ENCODE peak calls at places on chromosomes 11 and 22, in nine cellular contexts. One of them, this sample, is unnamed.

GRCh38 chr11:79026803-79027445 is 413.9 kb downstream of the TENM4 start:
- DNase-seq in ovary: no peak
- DNase-seq in left ventricle myocardium inferior: no peak
- DNase-seq in mucosa of descending colon: no peak
- DNase-seq in Peyer's patch: no peak
- DNase-seq in effector memory CD4-positive, alpha-beta T cell: no peak
- DNase-seq in psoas muscle: no peak
- DNase-seq in lower lobe of right lung: no peak
- DNase-seq in RWPE2: no peak
- DNase-seq in this sample: no peak

GRCh38 chr11:94537051-94537600 is 6.6 kb upstream of the FUT4 start:
- DNase-seq in ovary: no peak
- DNase-seq in left ventricle myocardium inferior: no peak
- DNase-seq in mucosa of descending colon: no peak
- DNase-seq in Peyer's patch: no peak
- DNase-seq in effector memory CD4-positive, alpha-beta T cell: no peak
- DNase-seq in psoas muscle: no peak
- DNase-seq in lower lobe of right lung: no peak
- DNase-seq in RWPE2: no peak
- DNase-seq in this sample: no peak

GRCh38 chr11:11411401-11411985 is 58.4 kb upstream of the CSNK2A3 start:
- DNase-seq in ovary: no peak
- DNase-seq in left ventricle myocardium inferior: no peak
- DNase-seq in mucosa of descending colon: no peak
- DNase-seq in Peyer's patch: no peak
- DNase-seq in effector memory CD4-positive, alpha-beta T cell: no peak
- DNase-seq in psoas muscle: no peak
- DNase-seq in lower lobe of right lung: no peak
- DNase-seq in RWPE2: no peak
- DNase-seq in this sample: no peak

GRCh38 chr11:10862446-10862845 is 4.6 kb upstream of the ZBED5 start:
- DNase-seq in ovary: no peak
- DNase-seq in left ventricle myocardium inferior: no peak
- DNase-seq in mucosa of descending colon: no peak
- DNase-seq in Peyer's patch: no peak
- DNase-seq in effector memory CD4-positive, alpha-beta T cell: no peak
- DNase-seq in psoas muscle: no peak
- DNase-seq in lower lobe of right lung: no peak
- DNase-seq in RWPE2: no peak
- DNase-seq in this sample: no peak

GRCh38 chr11:62652156-62653006 is 721 bp downstream of the INTS5 start:
- DNase-seq in ovary: no peak
- DNase-seq in left ventricle myocardium inferior: no peak
- DNase-seq in mucosa of descending colon: peak; percentile 33
- DNase-seq in Peyer's patch: no peak
- DNase-seq in effector memory CD4-positive, alpha-beta T cell: peak; percentile 55
- DNase-seq in psoas muscle: no peak
- DNase-seq in lower lobe of right lung: no peak
- DNase-seq in RWPE2: no peak
- DNase-seq in this sample: no peak

GRCh38 chr11:62854013-62854824 is 14.8 kb upstream of the WDR74 start:
- DNase-seq in ovary: no peak
- DNase-seq in left ventricle myocardium inferior: no peak
- DNase-seq in mucosa of descending colon: no peak
- DNase-seq in Peyer's patch: no peak
- DNase-seq in effector memory CD4-positive, alpha-beta T cell: no peak
- DNase-seq in psoas muscle: no peak
- DNase-seq in lower lobe of right lung: no peak
- DNase-seq in RWPE2: no peak
- DNase-seq in this sample: no peak

GRCh38 chr22:10727393-10727792 is 4800.6 kb upstream of the OR11H1 start:
- DNase-seq in ovary: no peak
- DNase-seq in left ventricle myocardium inferior: no peak
- DNase-seq in mucosa of descending colon: no peak
- DNase-seq in Peyer's patch: no peak
- DNase-seq in effector memory CD4-positive, alpha-beta T cell: no peak
- DNase-seq in psoas muscle: no peak
- DNase-seq in lower lobe of right lung: no peak
- DNase-seq in RWPE2: no peak
- DNase-seq in this sample: no peak

GRCh38 chr11:90243534-90243933 is 20.7 kb upstream of the CHORDC1 start:
- DNase-seq in ovary: no peak
- DNase-seq in left ventricle myocardium inferior: no peak
- DNase-seq in mucosa of descending colon: no peak
- DNase-seq in Peyer's patch: no peak
- DNase-seq in effector memory CD4-positive, alpha-beta T cell: no peak
- DNase-seq in psoas muscle: no peak
- DNase-seq in lower lobe of right lung: no peak
- DNase-seq in RWPE2: no peak
- DNase-seq in this sample: no peak

GRCh38 chr11:42013656-42014201 is 554.3 kb upstream of the LRRC4C start:
- DNase-seq in ovary: no peak
- DNase-seq in left ventricle myocardium inferior: no peak
- DNase-seq in mucosa of descending colon: no peak
- DNase-seq in Peyer's patch: no peak
- DNase-seq in effector memory CD4-positive, alpha-beta T cell: no peak
- DNase-seq in psoas muscle: no peak
- DNase-seq in lower lobe of right lung: no peak
- DNase-seq in RWPE2: no peak
- DNase-seq in this sample: no peak

GRCh38 chr11:124800226-124800929 is at the start of gene MSANTD2:
- DNase-seq in ovary: peak; percentile 86
- DNase-seq in left ventricle myocardium inferior: peak; percentile 86
- DNase-seq in mucosa of descending colon: peak; percentile 89
- DNase-seq in Peyer's patch: peak; percentile 89
- DNase-seq in effector memory CD4-positive, alpha-beta T cell: peak; percentile 71
- DNase-seq in psoas muscle: peak; percentile 91
- DNase-seq in lower lobe of right lung: peak; percentile 89
- DNase-seq in RWPE2: peak; percentile 74
- DNase-seq in this sample: peak; percentile 72

GRCh38 chr11:67510023-67510345 is 2.0 kb upstream of the CDK2AP2 start:
- DNase-seq in ovary: no peak
- DNase-seq in left ventricle myocardium inferior: no peak
- DNase-seq in mucosa of descending colon: no peak
- DNase-seq in Peyer's patch: no peak
- DNase-seq in effector memory CD4-positive, alpha-beta T cell: no peak
- DNase-seq in psoas muscle: no peak
- DNase-seq in lower lobe of right lung: no peak
- DNase-seq in RWPE2: no peak
- DNase-seq in this sample: no peak

GRCh38 chr11:134126197-134126822 is 57.4 kb downstream of the JAM3 start:
- DNase-seq in ovary: no peak
- DNase-seq in left ventricle myocardium inferior: no peak
- DNase-seq in mucosa of descending colon: no peak
- DNase-seq in Peyer's patch: no peak
- DNase-seq in effector memory CD4-positive, alpha-beta T cell: no peak
- DNase-seq in psoas muscle: no peak
- DNase-seq in lower lobe of right lung: no peak
- DNase-seq in RWPE2: no peak
- DNase-seq in this sample: peak; percentile 88

GRCh38 chr22:47309476-47309875 is 547.0 kb downstream of the TBC1D22A start:
- DNase-seq in ovary: no peak
- DNase-seq in left ventricle myocardium inferior: no peak
- DNase-seq in mucosa of descending colon: no peak
- DNase-seq in Peyer's patch: no peak
- DNase-seq in effector memory CD4-positive, alpha-beta T cell: no peak
- DNase-seq in psoas muscle: no peak
- DNase-seq in lower lobe of right lung: no peak
- DNase-seq in RWPE2: no peak
- DNase-seq in this sample: no peak

GRCh38 chr22:47308886-47309285 is 546.4 kb downstream of the TBC1D22A start:
- DNase-seq in ovary: no peak
- DNase-seq in left ventricle myocardium inferior: no peak
- DNase-seq in mucosa of descending colon: no peak
- DNase-seq in Peyer's patch: no peak
- DNase-seq in effector memory CD4-positive, alpha-beta T cell: no peak
- DNase-seq in psoas muscle: no peak
- DNase-seq in lower lobe of right lung: no peak
- DNase-seq in RWPE2: no peak
- DNase-seq in this sample: no peak

GRCh38 chr22:47307812-47308211 is 545.4 kb downstream of the TBC1D22A start:
- DNase-seq in ovary: no peak
- DNase-seq in left ventricle myocardium inferior: no peak
- DNase-seq in mucosa of descending colon: no peak
- DNase-seq in Peyer's patch: no peak
- DNase-seq in effector memory CD4-positive, alpha-beta T cell: no peak
- DNase-seq in psoas muscle: no peak
- DNase-seq in lower lobe of right lung: no peak
- DNase-seq in RWPE2: no peak
- DNase-seq in this sample: no peak

GRCh38 chr22:47304854-47305253 is 542.4 kb downstream of the TBC1D22A start:
- DNase-seq in ovary: no peak
- DNase-seq in left ventricle myocardium inferior: no peak
- DNase-seq in mucosa of descending colon: no peak
- DNase-seq in Peyer's patch: no peak
- DNase-seq in effector memory CD4-positive, alpha-beta T cell: no peak
- DNase-seq in psoas muscle: no peak
- DNase-seq in lower lobe of right lung: no peak
- DNase-seq in RWPE2: no peak
- DNase-seq in this sample: no peak

GRCh38 chr22:47307326-47307725 is 544.9 kb downstream of the TBC1D22A start:
- DNase-seq in ovary: no peak
- DNase-seq in left ventricle myocardium inferior: no peak
- DNase-seq in mucosa of descending colon: no peak
- DNase-seq in Peyer's patch: no peak
- DNase-seq in effector memory CD4-positive, alpha-beta T cell: no peak
- DNase-seq in psoas muscle: no peak
- DNase-seq in lower lobe of right lung: no peak
- DNase-seq in RWPE2: no peak
- DNase-seq in this sample: no peak
- H3K9me3 ChIP-seq in ovary: no peaks in the 10 kb centered on the region
- H3K9me3 ChIP-seq in left ventricle myocardium inferior: peaks cover 7% of the 10 kb centered on the region
- H3K9me3 ChIP-seq in mucosa of descending colon: no peaks in the 10 kb centered on the region
- H3K9me3 ChIP-seq in Peyer's patch: no peaks in the 10 kb centered on the region
- H3K9me3 ChIP-seq in effector memory CD4-positive, alpha-beta T cell: no peaks in the 10 kb centered on the region
- H3K9me3 ChIP-seq in psoas muscle: no peaks in the 10 kb centered on the region
- H3K9me3 ChIP-seq in lower lobe of right lung: no peaks in the 10 kb centered on the region
- H3K9me3 ChIP-seq in RWPE2: peaks cover 3% of the 10 kb centered on the region
- H3K9me3 ChIP-seq in this sample: no peaks in the 10 kb centered on the region

GRCh38 chr22:37534445-37534844 is 15.2 kb upstream of the CARD10 start:
- DNase-seq in ovary: no peak
- DNase-seq in left ventricle myocardium inferior: no peak
- DNase-seq in mucosa of descending colon: peak; percentile 17
- DNase-seq in Peyer's patch: no peak
- DNase-seq in effector memory CD4-positive, alpha-beta T cell: no peak
- DNase-seq in psoas muscle: no peak
- DNase-seq in lower lobe of right lung: no peak
- DNase-seq in RWPE2: no peak
- DNase-seq in this sample: no peak

GRCh38 chr22:37535159-37535558 is 15.9 kb upstream of the CARD10 start:
- DNase-seq in ovary: no peak
- DNase-seq in left ventricle myocardium inferior: no peak
- DNase-seq in mucosa of descending colon: peak; percentile 8
- DNase-seq in Peyer's patch: no peak
- DNase-seq in effector memory CD4-positive, alpha-beta T cell: no peak
- DNase-seq in psoas muscle: no peak
- DNase-seq in lower lobe of right lung: no peak
- DNase-seq in RWPE2: no peak
- DNase-seq in this sample: no peak

GRCh38 chr22:37542959-37543358 is 17.3 kb upstream of the CDC42EP1 start:
- DNase-seq in ovary: no peak
- DNase-seq in left ventricle myocardium inferior: no peak
- DNase-seq in mucosa of descending colon: no peak
- DNase-seq in Peyer's patch: no peak
- DNase-seq in effector memory CD4-positive, alpha-beta T cell: no peak
- DNase-seq in psoas muscle: no peak
- DNase-seq in lower lobe of right lung: no peak
- DNase-seq in RWPE2: no peak
- DNase-seq in this sample: no peak

GRCh38 chr22:37533995-37534394 is 14.8 kb upstream of the CARD10 start:
- DNase-seq in ovary: no peak
- DNase-seq in left ventricle myocardium inferior: no peak
- DNase-seq in mucosa of descending colon: peak; percentile 3
- DNase-seq in Peyer's patch: no peak
- DNase-seq in effector memory CD4-positive, alpha-beta T cell: no peak
- DNase-seq in psoas muscle: no peak
- DNase-seq in lower lobe of right lung: no peak
- DNase-seq in RWPE2: no peak
- DNase-seq in this sample: no peak

DNA sequence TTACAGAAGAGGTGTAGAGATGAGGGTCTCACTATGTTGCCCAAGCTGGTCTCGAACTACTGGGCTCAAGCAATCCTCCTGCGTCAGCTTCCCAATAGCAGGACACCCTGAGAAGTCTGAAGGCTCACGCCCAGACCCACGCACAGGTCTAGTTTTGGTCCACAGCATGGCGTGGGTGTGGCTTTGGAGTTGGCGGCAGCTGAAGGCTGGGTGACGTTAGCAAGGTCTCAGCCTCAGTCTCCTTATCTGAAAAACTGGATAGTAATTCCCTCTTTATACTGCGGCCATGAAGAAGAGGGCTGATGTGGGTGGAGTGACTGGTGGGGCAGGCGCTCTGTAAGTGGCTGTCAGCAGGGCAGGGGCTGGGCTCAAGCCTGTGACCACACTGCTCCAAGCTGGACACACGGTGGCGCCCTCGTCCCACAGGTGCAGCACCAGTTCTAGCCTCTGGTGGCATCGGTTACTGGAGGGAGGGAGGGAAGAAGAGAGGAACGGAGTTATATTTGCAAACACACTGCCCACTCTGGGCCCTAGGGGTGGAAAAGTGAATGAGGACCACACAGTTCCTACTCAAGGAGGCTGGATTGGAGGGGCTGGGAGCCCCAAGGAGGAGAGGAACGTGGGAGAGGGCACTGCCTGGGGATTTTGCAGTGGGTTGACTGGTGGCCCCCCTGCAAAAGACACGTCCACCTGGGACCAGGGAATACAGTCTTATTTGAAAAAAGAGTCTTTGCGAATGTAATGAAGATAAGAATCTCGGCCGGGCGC is 19.6 kb upstream of the CARD10 start:
- DNase-seq in ovary: peak; percentile 94
- DNase-seq in left ventricle myocardium inferior: peak; percentile 92
- DNase-seq in mucosa of descending colon: peak; percentile 96
- DNase-seq in Peyer's patch: peak; percentile 97
- DNase-seq in effector memory CD4-positive, alpha-beta T cell: peak; percentile 81
- DNase-seq in psoas muscle: peak; percentile 96
- DNase-seq in lower lobe of right lung: peak; percentile 95
- DNase-seq in RWPE2: peak; percentile 91
- DNase-seq in this sample: peak; percentile 97
- H3K4me3 ChIP-seq in ovary: no peak overlapping the region
- H3K4me3 ChIP-seq in left ventricle myocardium inferior: no peak overlapping the region
- H3K4me3 ChIP-seq in mucosa of descending colon: no peak overlapping the region
- H3K4me3 ChIP-seq in Peyer's patch: peak overlapping the region; percentile 24
- H3K4me3 ChIP-seq in effector memory CD4-positive, alpha-beta T cell: no peak overlapping the region
- H3K4me3 ChIP-seq in psoas muscle: no peak overlapping the region
- H3K4me3 ChIP-seq in lower lobe of right lung: peak overlapping the region; percentile 15
- H3K4me3 ChIP-seq in RWPE2: no peak overlapping the region
- H3K4me3 ChIP-seq in this sample: no peak overlapping the region

GRCh38 chr22:48751539-48752437 is 1075.9 kb downstream of the BRD1 start:
- DNase-seq in ovary: no peak
- DNase-seq in left ventricle myocardium inferior: no peak
- DNase-seq in mucosa of descending colon: no peak
- DNase-seq in Peyer's patch: no peak
- DNase-seq in effector memory CD4-positive, alpha-beta T cell: no peak
- DNase-seq in psoas muscle: no peak
- DNase-seq in lower lobe of right lung: no peak
- DNase-seq in RWPE2: no peak
- DNase-seq in this sample: no peak
- H3K9me3 ChIP-seq in ovary: no peaks in the 10 kb centered on the region
- H3K9me3 ChIP-seq in left ventricle myocardium inferior: no peaks in the 10 kb centered on the region
- H3K9me3 ChIP-seq in mucosa of descending colon: no peaks in the 10 kb centered on the region
- H3K9me3 ChIP-seq in Peyer's patch: no peaks in the 10 kb centered on the region
- H3K9me3 ChIP-seq in effector memory CD4-positive, alpha-beta T cell: no peaks in the 10 kb centered on the region
- H3K9me3 ChIP-seq in psoas muscle: no peaks in the 10 kb centered on the region
- H3K9me3 ChIP-seq in lower lobe of right lung: no peaks in the 10 kb centered on the region
- H3K9me3 ChIP-seq in RWPE2: no peaks in the 10 kb centered on the region
- H3K9me3 ChIP-seq in this sample: no peaks in the 10 kb centered on the region

GRCh38 chr11:72639475-72640375 is 34.5 kb downstream of the PDE2A start:
- DNase-seq in ovary: no peak
- DNase-seq in left ventricle myocardium inferior: peak; percentile 46
- DNase-seq in mucosa of descending colon: no peak
- DNase-seq in Peyer's patch: no peak
- DNase-seq in effector memory CD4-positive, alpha-beta T cell: no peak
- DNase-seq in psoas muscle: peak; percentile 67
- DNase-seq in lower lobe of right lung: no peak
- DNase-seq in RWPE2: no peak
- DNase-seq in this sample: peak; percentile 42
- H3K4me3 ChIP-seq in ovary: no peak overlapping the region
- H3K4me3 ChIP-seq in left ventricle myocardium inferior: peak overlapping the region; percentile 88
- H3K4me3 ChIP-seq in mucosa of descending colon: no peak overlapping the region
- H3K4me3 ChIP-seq in Peyer's patch: peak overlapping the region; percentile 22
- H3K4me3 ChIP-seq in effector memory CD4-positive, alpha-beta T cell: no peak overlapping the region
- H3K4me3 ChIP-seq in psoas muscle: peak overlapping the region; percentile 72
- H3K4me3 ChIP-seq in lower lobe of right lung: peak overlapping the region; percentile 62
- H3K4me3 ChIP-seq in RWPE2: no peak overlapping the region
- H3K4me3 ChIP-seq in this sample: no peak overlapping the region

This sample was measured in adrenal gland.